ENCODE peak calls at places on chromosomes 3 and 15, in five cellular contexts. One of them, this sample, is unnamed. For H3K4me1, the result is how much of the 10 kb centered on the place peaks cover.

GRCh38 chr3:122353215-122353614 is 28.2 kb downstream of the CSTA start:
- DNase-seq in H1: no peak
- DNase-seq in right lobe of liver: peak
- DNase-seq in A549: no peak
- DNase-seq in stomach: no peak
- DNase-seq in this sample: no peak

GRCh38 chr3:63462732-63463131 is 184.6 kb downstream of the SYNPR start:
- DNase-seq in A549: no peak
- DNase-seq in stomach: no peak
- DNase-seq in right lobe of liver: no peak
- DNase-seq in H1: no peak
- DNase-seq in this sample: no peak

GRCh38 chr3:62332771-62333381 is 40.5 kb downstream of the FEZF2 start:
- DNase-seq in right lobe of liver: no peak
- DNase-seq in A549: peak
- DNase-seq in H1: no peak
- DNase-seq in stomach: no peak
- DNase-seq in this sample: no peak

GRCh38 chr3:178097576-178097975 is 438.7 kb upstream of the KCNMB2 start:
- DNase-seq in right lobe of liver: no peak
- DNase-seq in stomach: no peak
- DNase-seq in A549: peak
- DNase-seq in H1: no peak
- DNase-seq in this sample: peak

GRCh38 chr3:41202834-41203345 is 3.6 kb downstream of the CTNNB1 start:
- DNase-seq in A549: peak
- DNase-seq in stomach: no peak
- DNase-seq in H1: no peak
- DNase-seq in right lobe of liver: no peak
- DNase-seq in this sample: no peak

GRCh38 chr15:100728371-100729201 is 126.2 kb downstream of the ASB7 start:
- DNase-seq in stomach: no peak
- DNase-seq in right lobe of liver: no peak
- DNase-seq in A549: no peak
- DNase-seq in H1: peak
- DNase-seq in this sample: peak

GRCh38 chr3:114597012-114597411 is 303.2 kb downstream of the TIGIT start:
- DNase-seq in A549: no peak
- DNase-seq in right lobe of liver: no peak
- DNase-seq in H1: no peak
- DNase-seq in stomach: no peak
- DNase-seq in this sample: no peak

GRCh38 chr3:108818404-108818803 is 4.2 kb upstream of the TRAT1 start:
- DNase-seq in stomach: peak
- DNase-seq in A549: peak
- DNase-seq in right lobe of liver: no peak
- DNase-seq in H1: no peak
- DNase-seq in this sample: no peak

GRCh38 chr3:35723480-35724097 is 84.3 kb downstream of the ARPP21 start:
- DNase-seq in H1: no peak
- DNase-seq in A549: no peak
- DNase-seq in stomach: no peak
- DNase-seq in right lobe of liver: no peak
- DNase-seq in this sample: no peak

GRCh38 chr3:46857485-46858341 is 5.5 kb downstream of the MYL3 start:
- DNase-seq in right lobe of liver: peak
- DNase-seq in stomach: no peak
- DNase-seq in H1: no peak
- DNase-seq in A549: no peak
- DNase-seq in this sample: no peak

GRCh38 chr3:79415351-79415750 is 352.4 kb downstream of the ROBO1 start:
- DNase-seq in stomach: no peak
- DNase-seq in A549: no peak
- DNase-seq in right lobe of liver: no peak
- DNase-seq in H1: no peak
- DNase-seq in this sample: no peak

GRCh38 chr3:33146791-33147445 is 33.1 kb downstream of the CRTAP start:
- DNase-seq in right lobe of liver: no peak
- DNase-seq in A549: no peak
- DNase-seq in stomach: no peak
- DNase-seq in H1: no peak
- DNase-seq in this sample: no peak

GRCh38 chr3:179071161-179071568 is 444 bp downstream of the ZMAT3 start:
- DNase-seq in H1: no peak
- DNase-seq in right lobe of liver: no peak
- DNase-seq in stomach: no peak
- DNase-seq in A549: peak
- DNase-seq in this sample: no peak

GRCh38 chr3:155771126-155771525 is 26.3 kb upstream of the PLCH1 start:
- DNase-seq in H1: no peak
- DNase-seq in right lobe of liver: no peak
- DNase-seq in stomach: no peak
- DNase-seq in A549: no peak
- DNase-seq in this sample: no peak

GRCh38 chr15:59360305-59360704 is 12.4 kb downstream of the MYO1E start:
- DNase-seq in A549: no peak
- DNase-seq in right lobe of liver: no peak
- DNase-seq in stomach: no peak
- DNase-seq in H1: no peak
- DNase-seq in this sample: no peak

GRCh38 chr3:195150194-195151118 is 120.5 kb downstream of the XXYLT1 start:
- DNase-seq in H1: peak
- DNase-seq in A549: no peak
- DNase-seq in right lobe of liver: peak
- DNase-seq in stomach: peak
- DNase-seq in this sample: peak

GRCh38 chr3:10386121-10386520 is 65.2 kb upstream of the SEC13 start:
- DNase-seq in A549: no peak
- DNase-seq in right lobe of liver: no peak
- DNase-seq in H1: no peak
- DNase-seq in stomach: no peak
- DNase-seq in this sample: no peak

GRCh38 chr3:32412887-32413286 is 21.2 kb downstream of the CMTM7 start:
- DNase-seq in stomach: no peak
- DNase-seq in A549: no peak
- DNase-seq in H1: no peak
- DNase-seq in right lobe of liver: no peak
- DNase-seq in this sample: no peak

GRCh38 chr3:126031981-126032471 is 51.9 kb downstream of the SLC41A3 start:
- DNase-seq in H1: peak
- DNase-seq in right lobe of liver: no peak
- DNase-seq in A549: no peak
- DNase-seq in stomach: peak
- DNase-seq in this sample: no peak

DNA sequence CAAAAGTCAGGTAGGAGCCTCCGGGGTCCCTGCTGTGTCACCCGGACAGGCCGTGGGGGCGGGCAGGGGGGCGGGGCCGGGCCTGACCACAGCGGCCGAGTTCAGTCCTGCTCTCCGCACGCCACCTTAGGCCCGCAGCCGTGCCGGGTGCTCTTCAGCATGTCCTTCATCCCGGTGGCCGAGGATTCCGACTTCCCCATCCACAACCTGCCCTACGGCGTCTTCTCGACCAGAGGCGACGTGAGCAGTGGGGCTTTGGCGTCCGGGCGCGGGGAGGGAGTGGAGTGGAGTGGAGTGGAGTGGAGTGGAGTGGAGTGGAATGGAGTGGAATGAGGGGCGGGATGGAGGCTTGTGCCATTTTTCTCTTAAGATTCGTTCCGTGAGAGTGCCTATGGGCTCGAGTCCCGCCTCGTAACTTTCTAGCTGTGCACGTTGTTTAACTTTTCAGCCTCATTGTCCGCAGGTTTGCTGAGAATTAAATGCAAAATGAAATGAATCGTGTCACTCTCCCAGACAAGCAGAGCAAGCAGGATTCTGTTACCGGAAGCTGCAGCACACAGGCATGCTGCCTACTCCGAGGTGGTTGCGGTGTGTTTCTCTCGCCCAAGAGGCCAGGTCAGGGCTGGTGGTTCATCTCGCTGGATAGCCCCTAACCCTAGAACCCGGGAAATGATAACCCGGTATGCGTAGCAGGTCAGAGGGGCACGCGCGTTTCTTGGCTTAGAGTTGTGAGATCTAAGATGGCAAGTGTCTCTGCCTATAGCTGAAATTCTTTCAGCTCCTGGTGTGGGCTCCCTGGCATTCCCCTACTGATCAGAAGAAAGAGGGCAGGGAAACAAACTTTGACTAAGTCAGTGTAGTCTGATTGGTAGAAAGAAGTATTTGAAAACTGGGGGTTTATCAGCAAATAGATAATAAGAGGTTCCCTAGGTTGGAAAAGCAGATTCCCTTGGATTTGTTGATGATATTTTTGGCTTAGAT is at the start of gene FAH:
- DNase-seq in H1: peak
- DNase-seq in right lobe of liver: no peak
- DNase-seq in A549: no peak
- DNase-seq in stomach: no peak
- DNase-seq in this sample: no peak
- TF ChIP-seq POLR2A in H1: peak
- TF ChIP-seq POLR2A in right lobe of liver: peak
- TF ChIP-seq POLR2A in A549: peak
- TF ChIP-seq POLR2A in stomach: peak
- TF ChIP-seq POLR2A in this sample: peak

GRCh38 chr15:63600001-63600645 is 2.9 kb downstream of the FBXL22 start:
- DNase-seq in A549: peak
- DNase-seq in stomach: no peak
- DNase-seq in right lobe of liver: no peak
- DNase-seq in H1: peak
- DNase-seq in this sample: no peak
- H3K4me1 ChIP-seq in A549: under half
- H3K4me1 ChIP-seq in stomach: half or more
- H3K4me1 ChIP-seq in right lobe of liver: under half
- H3K4me1 ChIP-seq in H1: under half
- H3K4me1 ChIP-seq in this sample: under half

GRCh38 chr3:170357176-170357919 is at the start of gene SKIL:
- DNase-seq in A549: peak
- DNase-seq in right lobe of liver: peak
- DNase-seq in H1: peak
- DNase-seq in stomach: peak
- DNase-seq in this sample: peak
- TF ChIP-seq POLR2A in A549: peak
- TF ChIP-seq POLR2A in right lobe of liver: peak
- TF ChIP-seq POLR2A in H1: peak
- TF ChIP-seq POLR2A in stomach: no peak
- TF ChIP-seq POLR2A in this sample: peak

DNA sequence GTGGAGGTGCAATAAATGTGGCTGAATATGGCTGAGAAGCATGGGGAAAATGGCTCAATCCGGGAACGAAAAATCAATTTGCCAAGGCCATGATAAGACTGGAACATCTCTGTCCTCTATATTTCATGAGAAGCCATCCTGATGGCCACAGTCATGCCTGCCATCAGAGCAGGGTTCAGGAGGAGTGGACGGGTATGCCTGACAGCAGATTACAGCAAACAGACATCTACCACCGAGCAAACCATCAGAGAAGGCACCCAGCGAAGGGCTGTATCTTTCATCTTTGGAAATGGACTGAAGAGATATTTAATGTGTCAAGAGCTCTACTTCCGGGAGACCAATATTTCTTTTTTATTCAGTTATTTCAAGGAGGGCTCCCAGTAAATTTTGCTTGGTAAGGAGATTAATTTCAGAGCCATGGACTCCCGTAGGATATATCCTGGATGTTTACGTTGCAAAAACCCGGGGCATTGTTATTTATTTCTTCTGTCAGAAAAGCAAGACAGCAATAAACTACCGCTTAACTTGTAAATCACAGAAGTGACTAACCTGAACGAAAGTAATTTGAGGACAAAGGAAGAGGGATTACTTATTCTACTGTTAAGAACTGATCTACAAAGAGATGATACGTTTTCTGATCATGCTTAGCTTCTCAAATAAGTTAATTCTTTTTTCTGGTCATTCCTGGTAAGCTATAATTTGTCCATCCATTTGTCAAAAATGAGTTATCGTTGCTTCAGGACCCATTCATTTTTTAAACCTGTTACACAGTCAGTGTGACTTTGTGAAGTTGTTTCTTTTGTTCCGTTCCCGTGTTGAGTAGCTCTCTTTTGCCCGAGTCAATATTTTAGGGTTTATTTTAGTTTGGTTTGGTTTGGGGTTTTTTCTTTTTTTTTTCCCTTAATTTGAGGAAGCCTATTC is 80.6 kb upstream of the CHD2 start:
- DNase-seq in right lobe of liver: no peak
- DNase-seq in stomach: no peak
- DNase-seq in H1: no peak
- DNase-seq in A549: peak
- DNase-seq in this sample: no peak
- H3K4me1 ChIP-seq in right lobe of liver: under half
- H3K4me1 ChIP-seq in stomach: under half
- H3K4me1 ChIP-seq in H1: under half
- H3K4me1 ChIP-seq in A549: under half
- H3K4me1 ChIP-seq in this sample: under half

GRCh38 chr15:63480441-63480821 is 24.0 kb upstream of the USP3 start:
- DNase-seq in H1: no peak
- DNase-seq in A549: no peak
- DNase-seq in stomach: no peak
- DNase-seq in right lobe of liver: no peak
- DNase-seq in this sample: no peak
- TF ChIP-seq POLR2A in H1: no peak
- TF ChIP-seq POLR2A in A549: no peak
- TF ChIP-seq POLR2A in stomach: no peak
- TF ChIP-seq POLR2A in right lobe of liver: no peak
- TF ChIP-seq POLR2A in this sample: no peak

GRCh38 chr15:75655911-75656310 is 8.2 kb downstream of the SNX33 start:
- DNase-seq in stomach: no peak
- DNase-seq in A549: no peak
- DNase-seq in right lobe of liver: no peak
- DNase-seq in H1: no peak
- DNase-seq in this sample: no peak
- H3K4me1 ChIP-seq in stomach: half or more
- H3K4me1 ChIP-seq in A549: under half
- H3K4me1 ChIP-seq in right lobe of liver: under half
- H3K4me1 ChIP-seq in H1: under half
- H3K4me1 ChIP-seq in this sample: under half

GRCh38 chr3:48504051-48504946 is at the start of gene SHISA5:
- DNase-seq in stomach: peak
- DNase-seq in A549: peak
- DNase-seq in H1: no peak
- DNase-seq in right lobe of liver: peak
- DNase-seq in this sample: peak
- TF ChIP-seq POLR2A in stomach: no peak
- TF ChIP-seq POLR2A in A549: peak
- TF ChIP-seq POLR2A in H1: no peak
- TF ChIP-seq POLR2A in right lobe of liver: peak
- TF ChIP-seq POLR2A in this sample: peak

This sample was measured in uterus.